ENCODE peak calls at places on chromosome 12, in four cellular contexts. J, Z, X and Y are unnamed samples.

GRCh38 chr12:120292661-120293531 is at the start of gene RNU4-1:
- DNase-seq in X (peak), J (peak), Z (peak), Y (peak)

GRCh38 chr12:102406033-102406584 is 74.3 kb downstream of the IGF1 start:
- DNase-seq in Z (no peak), J (peak), X (peak), Y (no peak)

GRCh38 chr12:70719672-70720420 is 82.6 kb upstream of the PTPRB start:
- DNase-seq in Z (no peak), J (peak), X (peak), Y (no peak)

GRCh38 chr12:121371404-121371803 is 19.2 kb upstream of the ANAPC5 start:
- DNase-seq in J (no peak), X (no peak), Z (no peak), Y (no peak)

GRCh38 chr12:12010277-12011031 is 60.3 kb upstream of the BCL2L14 start:
- DNase-seq in J (peak), Z (no peak), X (no peak), Y (no peak)

GRCh38 chr12:91958816-91959215 is 186.8 kb downstream of the BTG1 start:
- DNase-seq in J (no peak), X (no peak), Z (no peak), Y (no peak)

GRCh38 chr12:44509471-44509870 is 366.6 kb downstream of the NELL2 start:
- DNase-seq in J (no peak), Z (no peak), X (no peak), Y (no peak)

GRCh38 chr12:9109737-9110491 is 5.8 kb downstream of the A2M start:
- DNase-seq in J (no peak), Z (no peak), X (no peak), Y (no peak)

GRCh38 chr12:10395390-10395998 is 5.7 kb upstream of the KLRK1 start:
- DNase-seq in X (peak), Z (no peak), J (peak), Y (peak)

GRCh38 chr12:47947273-47947672 is 16.1 kb upstream of the TMEM106C start:
- DNase-seq in X (no peak), Z (no peak), J (no peak), Y (no peak)

GRCh38 chr12:45468751-45469615 is 253.1 kb downstream of the ANO6 start:
- DNase-seq in X (no peak), Z (no peak), J (no peak), Y (no peak)

GRCh38 chr12:113418213-113418879 is 3.8 kb upstream of the SDSL start:
- DNase-seq in Z (no peak), J (peak), X (no peak), Y (no peak)

GRCh38 chr12:101209319-101210302 is at the start of gene SLC5A8:
- DNase-seq in Z (no peak), J (no peak), X (no peak), Y (no peak)

GRCh38 chr12:80413462-80413861 is 30.6 kb upstream of the PTPRQ start:
- DNase-seq in Z (no peak), J (no peak), X (no peak), Y (no peak)
- TF ChIP-seq CTCF in Z (no peak), J (no peak), X (no peak), Y (no peak)

GRCh38 chr12:62713190-62713589 is 221.8 kb downstream of the PPM1H start:
- DNase-seq in J (no peak), Z (no peak), X (no peak), Y (no peak)
- TF ChIP-seq CTCF in J (no peak), Z (no peak), X (no peak), Y (no peak)

GRCh38 chr12:42213023-42213422 is 25.0 kb downstream of the YAF2 start:
- DNase-seq in Z (no peak), J (peak), X (peak), Y (no peak)

GRCh38 chr12:42208574-42208973 is 29.5 kb downstream of the YAF2 start:
- DNase-seq in Z (no peak), J (no peak), X (no peak), Y (no peak)

GRCh38 chr12:42216737-42217136 is 21.3 kb downstream of the YAF2 start:
- DNase-seq in J (no peak), X (no peak), Z (no peak), Y (no peak)

DNA sequence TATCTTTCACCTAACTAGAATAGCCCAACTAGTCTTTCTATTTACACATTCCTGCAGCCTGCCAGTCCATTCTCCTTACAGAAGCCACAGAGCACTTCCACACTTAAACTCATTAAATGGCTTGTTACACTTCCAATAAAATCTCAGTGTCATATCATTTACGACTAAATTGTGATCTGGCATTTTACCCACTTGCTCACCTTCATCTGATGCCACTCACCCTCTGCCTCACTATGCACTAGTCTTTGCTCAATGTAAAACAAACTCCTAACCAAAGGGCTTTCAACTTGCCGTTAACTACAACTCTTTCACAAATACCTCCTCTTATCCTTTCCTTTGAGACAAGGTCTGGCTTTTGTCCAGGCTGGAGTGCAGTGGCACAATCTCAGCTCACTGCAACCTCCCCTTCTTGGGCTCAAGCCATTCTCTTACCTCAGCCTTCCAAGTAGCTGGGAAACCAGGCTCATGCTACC is 24.1 kb downstream of the YAF2 start:
- DNase-seq in J (peak), X (no peak), Z (no peak), Y (no peak)
- TF ChIP-seq CTCF in J (no peak), X (no peak), Z (no peak), Y (no peak)

GRCh38 chr12:49442915-49443314 is 75.7 kb downstream of the SPATS2 start:
- DNase-seq in J (no peak), Z (no peak), X (no peak), Y (no peak)
- TF ChIP-seq CTCF in J (no peak), Z (no peak), X (no peak), Y (no peak)

GRCh38 chr12:104958946-104959841 is 1.1 kb upstream of the SLC41A2 start:
- DNase-seq in Z (no peak), J (no peak), X (peak), Y (no peak)

GRCh38 chr12:104956870-104957301 is 1.2 kb downstream of the SLC41A2 start:
- DNase-seq in J (no peak), Z (no peak), X (no peak), Y (no peak)

GRCh38 chr12:104960464-104960863 is 2.4 kb upstream of the SLC41A2 start:
- DNase-seq in Z (no peak), J (no peak), X (no peak), Y (no peak)

GRCh38 chr12:104957388-104958008 is 592 bp downstream of the SLC41A2 start:
- DNase-seq in Z (no peak), J (peak), X (no peak), Y (no peak)

DNA sequence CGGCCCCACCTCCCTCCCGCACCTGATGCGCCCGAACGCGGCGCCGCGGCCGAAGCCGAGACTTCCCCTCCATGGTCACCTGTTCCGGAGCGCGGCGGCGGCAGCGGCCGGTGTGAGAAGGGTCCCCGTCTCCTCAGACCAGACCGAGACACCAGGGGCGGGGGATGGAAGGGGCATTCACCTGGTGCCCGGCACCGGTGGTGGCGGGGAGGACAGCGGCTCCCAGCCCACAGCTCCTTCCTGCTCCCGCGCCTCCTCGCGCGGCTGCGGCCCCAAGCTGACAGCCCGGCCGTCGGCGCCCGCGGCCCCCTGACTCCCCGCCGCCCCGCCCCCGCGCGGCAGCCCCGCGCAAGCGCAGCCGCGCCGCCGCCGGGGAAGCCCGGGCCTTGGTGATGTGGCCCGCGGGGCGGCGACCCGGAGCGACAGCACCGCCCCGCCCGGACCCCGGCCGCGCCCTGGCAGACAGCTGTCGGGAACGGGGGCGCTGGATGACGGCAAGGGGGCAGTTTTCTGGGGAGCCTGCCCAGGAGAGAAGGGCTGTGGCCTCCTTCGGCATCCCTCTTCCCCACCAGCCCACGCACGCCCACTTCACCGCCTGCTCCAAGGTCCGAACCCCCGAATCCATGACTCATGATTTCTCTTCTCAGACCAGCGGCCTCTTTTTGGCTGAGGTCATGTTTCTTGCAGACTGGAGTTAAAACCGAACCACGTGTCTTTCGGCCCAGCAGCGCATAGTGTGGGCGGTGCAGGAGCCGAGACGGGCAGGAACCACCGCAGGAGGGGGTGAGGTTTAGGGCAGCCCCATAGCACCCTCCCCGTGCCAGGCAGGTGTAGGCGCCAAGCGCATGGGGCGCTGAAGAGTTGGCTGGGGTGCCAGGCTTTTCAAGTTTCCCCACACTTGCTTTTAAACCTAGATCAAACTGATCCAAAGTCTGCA is at the start of gene SLC41A2:
- DNase-seq in J (peak), X (peak), Z (peak), Y (peak)
- TF ChIP-seq CTCF in J (no peak), X (peak), Z (no peak), Y (no peak)

DNA sequence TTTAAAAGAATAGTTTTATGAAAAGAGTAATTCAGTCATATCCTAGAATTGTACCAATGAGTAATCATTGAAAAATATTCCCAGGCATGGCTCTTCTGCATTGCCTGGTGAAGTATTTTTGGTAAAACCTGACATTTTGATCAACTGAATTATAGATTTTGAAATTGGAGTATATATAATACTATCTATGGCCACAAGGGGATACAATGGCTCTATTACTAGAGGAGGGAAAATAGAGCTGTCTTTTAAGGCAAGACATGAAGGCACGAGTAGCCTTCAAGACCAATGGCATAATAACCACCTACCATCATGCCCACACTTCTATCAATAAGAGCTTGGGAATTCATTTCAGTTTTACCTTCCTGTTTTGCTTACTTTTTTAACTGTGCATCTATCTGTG is 1241.4 kb upstream of the TMEM132C start:
- DNase-seq in J (no peak), Z (no peak), X (peak), Y (no peak)
- TF ChIP-seq CTCF in J (peak), Z (no peak), X (no peak), Y (no peak)

DNA sequence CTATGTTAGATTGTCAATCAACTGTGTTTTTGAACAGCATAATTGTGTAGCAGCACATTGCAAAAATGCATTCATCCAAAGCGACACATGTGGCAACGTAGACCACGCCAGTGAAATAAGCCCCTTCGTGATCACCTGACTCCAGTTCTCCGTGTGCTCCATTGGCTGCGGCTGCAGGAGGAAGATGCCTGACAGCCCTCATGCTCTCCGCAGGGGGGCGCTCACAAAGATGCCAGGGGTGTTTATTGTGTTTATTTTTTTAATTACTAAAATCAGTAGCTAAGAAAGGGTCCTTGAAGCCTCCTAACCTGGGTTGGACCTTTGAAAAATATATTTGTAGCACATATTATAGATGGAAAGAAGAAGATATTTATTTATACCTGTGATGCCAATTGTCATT is 116.3 kb downstream of the SLC15A4 start:
- DNase-seq in Z (no peak), J (no peak), X (no peak), Y (no peak)
- TF ChIP-seq CTCF in Z (no peak), J (no peak), X (no peak), Y (no peak)

GRCh38 chr12:15932975-15933374 is 21.8 kb downstream of the DERA start:
- DNase-seq in J (no peak), Z (no peak), X (no peak), Y (no peak)

GRCh38 chr12:15928345-15928744 is 17.2 kb downstream of the DERA start:
- DNase-seq in X (peak), J (no peak), Z (no peak), Y (no peak)

GRCh38 chr12:15933751-15934150 is 22.6 kb downstream of the DERA start:
- DNase-seq in X (no peak), J (no peak), Z (no peak), Y (no peak)

GRCh38 chr12:15928870-15929571 is 17.9 kb downstream of the DERA start:
- DNase-seq in Z (no peak), X (no peak), J (peak), Y (no peak)

DNA sequence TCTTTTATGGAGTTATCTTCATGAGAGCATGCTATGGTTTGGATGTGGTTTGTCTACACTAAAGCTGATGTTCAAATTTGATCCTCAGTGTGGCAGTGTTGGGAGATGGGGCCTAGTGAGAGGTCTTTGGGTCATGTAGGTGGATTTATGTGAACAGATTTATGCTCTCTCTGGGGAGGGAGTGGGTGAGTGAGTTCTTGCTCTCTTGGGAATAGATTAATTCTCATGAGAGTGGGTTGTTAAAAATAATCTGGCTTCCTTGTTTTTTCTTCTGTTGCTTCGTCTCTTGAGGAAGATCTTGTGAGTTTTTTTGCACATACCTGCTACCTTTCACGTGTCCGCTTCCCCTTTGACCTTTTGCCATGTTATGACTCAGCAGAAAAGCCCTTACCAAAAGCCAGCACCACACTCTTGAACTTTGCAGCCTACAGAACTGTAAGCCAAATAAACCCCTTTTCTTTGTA is 20.5 kb downstream of the DERA start:
- DNase-seq in Z (no peak), X (no peak), J (no peak), Y (no peak)
- TF ChIP-seq CTCF in Z (no peak), X (no peak), J (no peak), Y (no peak)

GRCh38 chr12:26466709-26467108 is 271.3 kb downstream of the SSPN start:
- DNase-seq in Z (no peak), X (no peak), J (no peak), Y (no peak)

GRCh38 chr12:26461799-26462198 is 266.4 kb downstream of the SSPN start:
- DNase-seq in Z (no peak), J (no peak), X (no peak), Y (no peak)

GRCh38 chr12:26469801-26470200 is 274.4 kb downstream of the SSPN start:
- DNase-seq in Z (no peak), J (no peak), X (no peak), Y (no peak)

GRCh38 chr12:26460361-26460760 is 265.0 kb downstream of the SSPN start:
- DNase-seq in J (no peak), X (no peak), Z (no peak), Y (no peak)

GRCh38 chr12:26465419-26466097 is 270.2 kb downstream of the SSPN start:
- DNase-seq in X (no peak), Z (no peak), J (no peak), Y (no peak)
- TF ChIP-seq CTCF in X (no peak), Z (no peak), J (no peak), Y (no peak)

DNA sequence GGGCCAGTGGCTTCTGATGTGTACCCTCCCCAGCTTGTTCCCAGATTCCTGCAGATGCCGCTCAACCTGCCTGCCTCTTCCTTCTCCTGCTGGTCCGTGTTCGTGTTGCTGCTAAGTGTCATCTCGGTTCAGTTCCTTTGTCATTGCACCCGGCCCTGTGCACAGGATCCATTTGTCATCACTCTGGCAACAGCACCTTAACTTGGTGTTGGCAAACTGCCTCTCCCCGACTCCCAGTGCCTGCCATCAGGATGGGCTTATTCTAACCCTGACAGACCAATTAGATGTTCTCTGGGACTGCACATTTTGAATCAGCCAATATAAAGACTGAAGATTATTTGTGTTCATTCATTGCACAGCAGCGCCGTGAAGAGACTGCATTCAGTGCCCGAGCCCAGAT is 73.3 kb downstream of the CCDC92 start:
- DNase-seq in J (no peak), Z (no peak), X (no peak), Y (no peak)
- TF ChIP-seq CTCF in J (no peak), Z (no peak), X (no peak), Y (no peak)